ENCODE peak calls at places on chromosomes 3 and 15, in nine cellular contexts. O is EH; Z is adipocyte; T is SJSA1; R is LoVo; Y is GM20000; E is stimulated activated CD8-positive, alpha-beta memory T cell treated with anti-CD3 and anti-CD28 coated beads, Interleukin-15, amount 100 ng/mL, for 48 hours; Q is amygdala; V is BJ. M is an unnamed sample.

GRCh38 chr3:108218811-108219210 is 3.4 kb downstream of the IFT57 start:
- DNase-seq in O (peak), Z (peak), T (no peak), R (no peak), Y (no peak), E (no peak), Q (no peak), V (no peak), M (no peak)

GRCh38 chr15:101276501-101277037 is 716 bp downstream of the SELENOS start:
- DNase-seq in O (peak), Z (peak), T (peak), R (no peak), Y (peak), E (no peak), Q (no peak), V (no peak), M (no peak)

GRCh38 chr3:24318668-24319287 is 175.9 kb downstream of the THRB start:
- DNase-seq in O (peak), Z (peak), T (peak), R (no peak), Y (no peak), E (no peak), Q (no peak), V (peak), M (no peak)

GRCh38 chr3:193794002-193794835 is 201.2 kb downstream of the OPA1 start:
- DNase-seq in O (no peak), Z (no peak), T (no peak), R (no peak), Y (no peak), E (no peak), Q (no peak), V (no peak), M (no peak)

GRCh38 chr3:153595186-153595815 is 433.3 kb downstream of the RAP2B start:
- DNase-seq in O (peak), Z (peak), T (peak), R (peak), Y (peak), E (no peak), Q (no peak), V (no peak), M (no peak)

GRCh38 chr3:188832961-188833615 is 338.7 kb upstream of the TPRG1 start:
- DNase-seq in O (peak), Z (peak), T (no peak), R (no peak), Y (no peak), E (no peak), Q (no peak), V (no peak), M (no peak)

GRCh38 chr3:156535162-156535627 is 19.7 kb downstream of the SSR3 start:
- DNase-seq in O (peak), Z (peak), T (peak), R (peak), Y (no peak), E (peak), Q (no peak), V (peak), M (no peak)

GRCh38 chr15:52098328-52098727 is 14.2 kb downstream of the BCL2L10 start:
- DNase-seq in O (no peak), Z (peak), T (no peak), R (no peak), Y (no peak), E (no peak), Q (no peak), V (no peak), M (no peak)

GRCh38 chr3:114933407-114933806 is 213.7 kb downstream of the ZBTB20 start:
- DNase-seq in O (no peak), Z (no peak), T (no peak), R (no peak), Y (no peak), E (no peak), Q (no peak), V (no peak), M (no peak)

GRCh38 chr3:11367116-11367781 is 95.1 kb downstream of the ATG7 start:
- DNase-seq in O (peak), Z (peak), T (peak), R (no peak), Y (no peak), E (no peak), Q (no peak), V (no peak), M (no peak)

GRCh38 chr3:139574026-139574947 is 34.7 kb upstream of the RBP1 start:
- DNase-seq in O (no peak), Z (no peak), T (no peak), R (no peak), Y (no peak), E (no peak), Q (no peak), V (no peak), M (no peak)

GRCh38 chr3:169354774-169355501 is 308.6 kb downstream of the MECOM start:
- DNase-seq in O (no peak), Z (no peak), T (no peak), R (no peak), Y (no peak), E (no peak), Q (no peak), V (no peak), M (no peak)

GRCh38 chr15:82852906-82853635 is 43.6 kb downstream of the WHAMM start:
- DNase-seq in O (no peak), Z (no peak), T (no peak), R (no peak), Y (no peak), E (no peak), Q (no peak), V (no peak), M (no peak)

GRCh38 chr3:38163117-38163870 is 2.0 kb upstream of the OXSR1 start:
- DNase-seq in O (no peak), Z (no peak), T (no peak), R (peak), Y (no peak), E (no peak), Q (no peak), V (no peak), M (no peak)

GRCh38 chr3:42732196-42732828 is 29.7 kb upstream of the HHATL start:
- DNase-seq in O (no peak), Z (no peak), T (no peak), R (no peak), Y (no peak), E (no peak), Q (peak), V (no peak), M (no peak)

GRCh38 chr3:96478496-96478895 is 335.9 kb upstream of the EPHA6 start:
- DNase-seq in O (no peak), Z (no peak), T (no peak), R (no peak), Y (no peak), E (no peak), Q (no peak), V (no peak), M (no peak)

GRCh38 chr3:64410226-64410625 is 185.0 kb upstream of the PRICKLE2 start:
- DNase-seq in O (no peak), Z (no peak), T (no peak), R (no peak), Y (no peak), E (no peak), Q (no peak), V (no peak), M (no peak)

GRCh38 chr3:50168791-50169190 is 13.7 kb downstream of the SEMA3F start:
- DNase-seq in O (no peak), Z (no peak), T (no peak), R (no peak), Y (no peak), E (no peak), Q (no peak), V (no peak), M (no peak)

GRCh38 chr3:176795897-176796296 is 401.4 kb downstream of the TBL1XR1 start:
- DNase-seq in O (peak), Z (peak), T (peak), R (no peak), Y (no peak), E (no peak), Q (no peak), V (no peak), M (no peak)

GRCh38 chr3:105806361-105806760 is 62.5 kb downstream of the CBLB start:
- DNase-seq in O (peak), Z (peak), T (peak), R (peak), Y (peak), E (no peak), Q (no peak), V (no peak), M (no peak)

GRCh38 chr3:13518516-13519351 is 30.2 kb upstream of the FBLN2 start:
- DNase-seq in O (peak), Z (no peak), T (no peak), R (no peak), Y (no peak), E (no peak), Q (no peak), V (no peak), M (no peak)

M was measured in GM12864.